ENCODE peak calls at places on chromosomes 13 and 19, in five cellular contexts. K is tibial nerve, B is body of pancreas, Z is stomach, N is ovary. M is an unnamed sample.

GRCh38 chr19:46116121-46116520 is 8.4 kb downstream of the IGFL3 start:
- DNase-seq in Z (no peak), B (no peak), N (no peak), K (no peak), M (no peak)

GRCh38 chr13:23570099-23570926 is at the start of gene TNFRSF19:
- DNase-seq in Z (no peak), B (peak; percentile 31), N (no peak), K (peak; percentile 35), M (no peak)

GRCh38 chr19:33177417-33177976 is 16.6 kb upstream of the LRP3 start:
- DNase-seq in N (no peak), K (no peak), Z (no peak), B (no peak), M (no peak)

GRCh38 chr13:21522847-21523246 is 63.7 kb upstream of the ZDHHC20 start:
- DNase-seq in B (no peak), N (no peak), K (no peak), Z (no peak), M (no peak)

GRCh38 chr19:45418812-45419211 is 4.9 kb downstream of the ERCC1 start:
- DNase-seq in N (no peak), K (no peak), Z (no peak), B (no peak), M (no peak)

GRCh38 chr13:102678339-102679122 is 16.3 kb downstream of the METTL21C start:
- DNase-seq in K (no peak), N (no peak), B (no peak), Z (no peak), M (peak; percentile 87)

GRCh38 chr19:46371371-46371901 is 24.5 kb downstream of the PPP5C start:
- DNase-seq in B (no peak), Z (no peak), N (no peak), K (no peak), M (no peak)

GRCh38 chr13:46339035-46339666 is 47.9 kb downstream of the RUBCNL start:
- DNase-seq in N (no peak), K (peak; percentile 47), Z (no peak), B (no peak), M (peak; percentile 63)

GRCh38 chr13:47033216-47033615 is 136.4 kb upstream of the HTR2A start:
- DNase-seq in N (no peak), B (no peak), K (no peak), Z (no peak), M (no peak)

GRCh38 chr19:19587776-19588175 is 30.7 kb downstream of the PBX4 start:
- DNase-seq in N (no peak), B (no peak), K (no peak), Z (no peak), M (peak; percentile 44)

GRCh38 chr13:41402695-41403511 is 54.4 kb upstream of the RGCC start:
- DNase-seq in B (no peak), Z (no peak), N (no peak), K (no peak), M (no peak)

GRCh38 chr13:34620073-34620858 is 321.8 kb upstream of the NBEA start:
- DNase-seq in N (no peak), K (no peak), B (no peak), Z (no peak), M (no peak)

GRCh38 chr19:50897191-50897607 is 14.0 kb downstream of the KLK4 start:
- DNase-seq in Z (no peak), N (no peak), B (no peak), K (no peak), M (no peak)

GRCh38 chr13:40207110-40207478 is 459.3 kb downstream of the FOXO1 start:
- DNase-seq in B (no peak), K (no peak), Z (no peak), N (no peak), M (no peak)

GRCh38 chr13:99931462-99931861 is 40.1 kb downstream of the ZIC5 start:
- DNase-seq in Z (no peak), N (no peak), K (no peak), B (no peak), M (no peak)

GRCh38 chr13:92074658-92075057 is 676.2 kb downstream of the GPC5 start:
- DNase-seq in K (no peak), Z (no peak), N (no peak), B (peak; percentile 16), M (peak; percentile 8)

GRCh38 chr13:50414640-50415039 is 399.4 kb downstream of the KCNRG start:
- DNase-seq in Z (no peak), B (no peak), N (no peak), K (no peak), M (no peak)

GRCh38 chr13:93789058-93789457 is 562.5 kb downstream of the GPC6 start:
- DNase-seq in N (no peak), B (no peak), Z (no peak), K (no peak), M (no peak)

GRCh38 chr19:17576758-17577532 is 21.5 kb downstream of the COLGALT1 start:
- DNase-seq in B (no peak), K (peak; percentile 64), Z (no peak), N (peak; percentile 17), M (no peak)

GRCh38 chr13:79860757-79861156 is 379.8 kb downstream of the NDFIP2 start:
- DNase-seq in Z (no peak), K (no peak), B (no peak), N (no peak), M (no peak)

GRCh38 chr13:29991343-29991742 is 140.9 kb upstream of the UBL3 start:
- DNase-seq in N (no peak), K (no peak), Z (no peak), B (no peak), M (no peak)

GRCh38 chr13:84431646-84432045 is 549.4 kb upstream of the SLITRK1 start:
- DNase-seq in K (no peak), Z (no peak), B (no peak), N (no peak), M (no peak)

GRCh38 chr13:113611996-113612395 is 27.4 kb downstream of the TFDP1 start:
- DNase-seq in K (no peak), Z (no peak), N (no peak), B (no peak), M (no peak)
- H3K4me3 ChIP-seq in K (no peak overlapping the region), Z (no peak overlapping the region), N (no peak overlapping the region), B (no peak overlapping the region), M (no peak overlapping the region)

GRCh38 chr19:5635427-5635826 is 12.5 kb downstream of the SAFB start:
- DNase-seq in Z (no peak), N (no peak), K (no peak), B (no peak), M (no peak)

GRCh38 chr19:5642204-5642603 is 19.3 kb downstream of the SAFB start:
- DNase-seq in Z (peak; percentile 5), B (no peak), N (no peak), K (no peak), M (no peak)

GRCh38 chr19:5643060-5643459 is 20.2 kb downstream of the SAFB start:
- DNase-seq in K (no peak), N (no peak), Z (no peak), B (no peak), M (no peak)

GRCh38 chr19:5641171-5641570 is 18.3 kb downstream of the SAFB start:
- DNase-seq in B (no peak), K (no peak), Z (no peak), N (no peak), M (peak; percentile 55)

DNA sequence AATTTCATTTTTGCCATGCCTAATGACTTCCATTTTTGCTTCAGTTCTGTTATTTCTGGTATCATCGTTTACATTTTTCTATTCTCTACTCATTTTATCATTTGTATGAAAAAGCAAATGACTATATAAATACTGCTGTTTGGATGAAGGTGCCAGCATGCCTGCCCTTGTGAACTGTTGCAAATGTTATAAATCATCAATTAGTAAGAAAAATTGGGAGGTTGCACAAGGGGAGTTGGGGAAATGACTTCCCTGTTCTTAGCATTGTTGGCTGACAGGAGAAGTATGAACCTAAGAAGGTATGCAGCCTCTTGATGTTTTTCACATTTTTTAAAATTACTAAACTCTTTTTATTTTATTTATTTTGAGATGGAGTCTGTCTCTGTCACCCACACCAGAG is 15.1 kb downstream of the SAFB start:
- DNase-seq in K (no peak), Z (no peak), N (no peak), B (no peak), M (no peak)
- H3K36me3 ChIP-seq in K (no peaks in the 10 kb centered on the region), Z (peaks cover 21% of the 10 kb centered on the region), N (no peaks in the 10 kb centered on the region), B (no peaks in the 10 kb centered on the region), M (peaks cover 6% of the 10 kb centered on the region)

DNA sequence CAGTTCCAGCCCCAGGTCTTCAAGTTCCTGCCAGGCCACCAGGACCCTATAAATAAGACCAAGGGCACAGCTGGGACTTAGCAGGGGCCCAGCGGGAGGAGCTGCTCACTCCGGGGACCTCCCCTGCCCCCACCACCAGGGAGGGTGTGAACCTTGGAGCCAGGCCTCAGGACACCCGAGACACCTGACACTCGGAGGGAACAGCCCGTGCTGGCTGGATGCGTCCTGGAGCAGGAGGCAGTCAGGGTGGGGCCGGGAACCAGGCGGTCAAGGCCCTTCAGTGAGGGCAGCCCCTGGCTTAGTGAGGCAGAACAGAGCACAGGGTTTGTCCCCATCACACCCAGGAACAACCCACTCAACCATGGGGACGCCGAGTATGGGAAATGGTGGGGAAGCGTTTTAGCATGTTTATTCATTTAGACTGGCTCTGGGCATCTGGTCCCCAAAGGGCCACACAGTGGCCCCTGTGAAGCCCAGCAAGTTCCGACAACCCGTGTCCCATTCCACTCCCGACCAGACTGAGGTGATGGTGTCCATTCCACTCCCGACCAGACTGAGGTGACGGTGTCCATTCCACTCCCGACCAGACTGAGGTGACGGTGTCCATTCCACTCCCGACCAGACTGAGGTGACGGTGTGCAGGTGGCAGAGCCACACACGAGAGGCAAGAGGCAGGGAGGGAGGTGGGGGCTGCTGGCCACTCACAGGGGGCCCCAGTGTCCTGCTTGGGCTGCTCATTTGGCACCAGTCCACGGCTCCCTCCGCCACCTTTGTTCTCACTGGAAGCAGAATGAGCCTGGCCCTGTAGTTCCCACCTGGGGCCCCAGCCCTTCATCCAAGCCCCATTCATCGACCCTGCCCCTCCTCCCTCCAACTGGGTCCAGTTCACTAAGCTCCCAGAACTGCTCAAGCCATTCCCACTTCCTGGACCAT is 2.2 kb upstream of the MIDN start:
- DNase-seq in K (no peak), B (peak; percentile 90), Z (peak; percentile 69), N (peak; percentile 91), M (peak; percentile 99)
- TF ChIP-seq POLR2A in K (no peak), B (peak; percentile 14), Z (no peak), N (peak; percentile 49), M (no peak)

GRCh38 chr19:3442487-3443071 is 37.7 kb downstream of the SMIM24 start:
- DNase-seq in Z (no peak), N (no peak), K (no peak), B (no peak), M (no peak)

GRCh38 chr19:3443840-3444694 is 36.3 kb downstream of the SMIM24 start:
- DNase-seq in B (peak; percentile 50), K (no peak), N (no peak), Z (no peak), M (peak; percentile 38)

GRCh38 chr19:3441986-3442329 is 38.4 kb downstream of the SMIM24 start:
- DNase-seq in N (no peak), Z (no peak), K (no peak), B (no peak), M (no peak)

GRCh38 chr19:3441089-3441985 is 39.0 kb downstream of the SMIM24 start:
- DNase-seq in K (no peak), B (no peak), N (no peak), Z (no peak), M (no peak)

DNA sequence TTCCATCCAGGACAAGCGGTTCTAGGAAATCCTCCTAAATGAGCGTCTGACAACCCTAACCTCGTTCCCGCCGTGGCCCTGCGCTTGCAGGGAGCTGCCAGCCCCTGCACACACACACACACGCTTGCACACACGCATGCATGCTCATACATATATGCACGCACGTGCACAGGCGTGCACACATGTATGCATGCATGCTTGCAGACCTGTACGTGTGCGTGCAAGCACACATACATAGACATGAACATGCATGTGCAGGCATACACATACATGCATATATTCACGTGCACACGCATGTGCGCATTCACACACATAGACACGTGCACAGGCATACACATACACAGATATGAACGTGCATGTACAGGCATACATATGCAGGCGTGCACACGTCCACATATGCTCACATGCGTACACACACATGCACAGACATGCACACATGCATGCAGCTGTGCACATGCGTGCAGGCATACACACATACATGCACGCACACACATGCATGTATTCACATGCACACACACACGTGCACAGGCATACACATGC is 35.6 kb downstream of the SMIM24 start:
- DNase-seq in Z (no peak), N (no peak), B (no peak), K (no peak), M (no peak)
- H3K4me3 ChIP-seq in Z (no peak overlapping the region), N (no peak overlapping the region), B (no peak overlapping the region), K (no peak overlapping the region), M (no peak overlapping the region)